ENCODE peak calls at places on chromosomes 7 and 10, in eight cellular contexts. F is EL, I is DMS153, W is epithelial cell of esophagus, Q is T-helper 1 cell, H is endothelial cell, K is upper lobe of right lung, O is GM19239. P is an unnamed sample.
A peak's percentile ranks its signal among the peaks of the same experiment; 100 is the strongest.

GRCh38 chr7:28179081-28180030 is 1.2 kb downstream of the JAZF1 start:
- DNase-seq in F (peak; percentile 64), I (peak; percentile 58), W (peak; percentile 77), Q (peak; percentile 63), H (peak; percentile 58), K (peak; percentile 90), O (peak; percentile 86), P (no peak)

GRCh38 chr10:34305189-34305588 is 509.9 kb downstream of the PARD3 start:
- DNase-seq in F (no peak), I (no peak), W (peak; percentile 95), Q (no peak), H (peak; percentile 46), K (peak; percentile 88), O (no peak), P (no peak)

GRCh38 chr7:27171636-27172387 is 2.3 kb downstream of the HOXA10 start:
- DNase-seq in F (peak; percentile 63), I (peak; percentile 68), W (no peak), Q (no peak), H (no peak), K (peak; percentile 55), O (no peak), P (peak; percentile 73)

GRCh38 chr10:58412502-58412961 is 27.3 kb downstream of the TFAM start:
- DNase-seq in F (peak; percentile 94), I (no peak), W (peak; percentile 62), Q (no peak), H (no peak), K (no peak), O (no peak), P (peak; percentile 46)

GRCh38 chr7:6658618-6659345 is 21.7 kb downstream of the ZNF316 start:
- DNase-seq in F (no peak), I (no peak), W (no peak), Q (no peak), H (no peak), K (peak; percentile 31), O (no peak), P (no peak)

GRCh38 chr7:129636641-129637040 is 25.1 kb downstream of the NRF1 start:
- DNase-seq in F (no peak), I (no peak), W (no peak), Q (no peak), H (no peak), K (no peak), O (no peak), P (no peak)

GRCh38 chr10:79162861-79163662 is 94.3 kb downstream of the ZMIZ1 start:
- DNase-seq in F (peak; percentile 85), I (no peak), W (peak; percentile 60), Q (no peak), H (no peak), K (no peak), O (no peak), P (no peak)

GRCh38 chr10:30579554-30579953 is 50.0 kb downstream of the LYZL2 start:
- DNase-seq in F (no peak), I (no peak), W (no peak), Q (no peak), H (no peak), K (no peak), O (no peak), P (no peak)

GRCh38 chr7:149202831-149203231 is 7.5 kb downstream of the ZNF282 start:
- DNase-seq in F (peak; percentile 11), I (no peak), W (peak; percentile 27), Q (no peak), H (no peak), K (peak; percentile 61), O (no peak), P (no peak)

GRCh38 chr10:9853405-9854010 is 1164.2 kb upstream of the CELF2 start:
- DNase-seq in F (no peak), I (no peak), W (no peak), Q (no peak), H (no peak), K (no peak), O (no peak), P (no peak)

GRCh38 chr7:132771301-132771730 is 195.0 kb upstream of the PLXNA4 start:
- DNase-seq in F (no peak), I (no peak), W (peak; percentile 5), Q (peak; percentile 8), H (no peak), K (no peak), O (no peak), P (no peak)

GRCh38 chr7:122219253-122219865 is 75.3 kb upstream of the AASS start:
- DNase-seq in F (peak; percentile 12), I (no peak), W (peak; percentile 39), Q (no peak), H (no peak), K (no peak), O (no peak), P (peak; percentile 30)

GRCh38 chr7:114415054-114415997 is 711 bp downstream of the FOXP2 start:
- DNase-seq in F (no peak), I (no peak), W (no peak), Q (no peak), H (no peak), K (no peak), O (no peak), P (no peak)

GRCh38 chr10:75612904-75613684 is 181.7 kb downstream of the LRMDA start:
- DNase-seq in F (no peak), I (no peak), W (no peak), Q (no peak), H (no peak), K (no peak), O (no peak), P (no peak)

GRCh38 chr10:75547391-75548298 is 116.2 kb downstream of the LRMDA start:
- DNase-seq in F (peak; percentile 58), I (no peak), W (peak; percentile 21), Q (no peak), H (no peak), K (no peak), O (no peak), P (peak; percentile 21)

GRCh38 chr10:112375721-112376577 is 2.0 kb downstream of the ACSL5 start:
- DNase-seq in F (peak; percentile 67), I (no peak), W (peak; percentile 18), Q (peak; percentile 32), H (no peak), K (peak; percentile 81), O (peak; percentile 86), P (peak; percentile 50)

GRCh38 chr10:44463511-44464121 is 78.7 kb upstream of the CXCL12 start:
- DNase-seq in F (peak; percentile 43), I (no peak), W (no peak), Q (no peak), H (no peak), K (no peak), O (no peak), P (peak; percentile 23)